ENCODE peak calls at places on chromosomes 7 and 10, in nine cellular contexts. B, R, N, E, V, G, K, L and J are unnamed samples.

GRCh38 chr7:18177815-18178660 is 150.4 kb upstream of the PRPS1L1 start:
- DNase-seq in B (no peak), R (no peak), N (no peak), E (no peak), V (peak), G (peak), K (no peak), L (peak), J (no peak)

GRCh38 chr7:70238171-70238575 is 639.9 kb downstream of the AUTS2 start:
- DNase-seq in B (no peak), R (no peak), N (no peak), E (no peak), V (no peak), G (no peak), K (no peak), L (no peak), J (no peak)

GRCh38 chr10:27819781-27820531 is 74.3 kb upstream of the MKX start:
- DNase-seq in B (peak), R (no peak), N (no peak), E (peak), V (peak), G (peak), K (peak), L (no peak), J (peak)

GRCh38 chr7:47227762-47228177 is 354.1 kb downstream of the TNS3 start:
- DNase-seq in B (peak), R (peak), N (no peak), E (peak), V (peak), G (no peak), K (no peak), L (no peak), J (peak)

GRCh38 chr10:124020871-124021823 is 72.3 kb downstream of the CHST15 start:
- DNase-seq in B (no peak), R (no peak), N (no peak), E (no peak), V (no peak), G (no peak), K (no peak), L (peak), J (no peak)

GRCh38 chr10:77872947-77873557 is 53.5 kb downstream of the DLG5 start:
- DNase-seq in B (no peak), R (no peak), N (no peak), E (no peak), V (no peak), G (no peak), K (no peak), L (no peak), J (no peak)

GRCh38 chr10:44801383-44802327 is 109.5 kb upstream of the TMEM72 start:
- DNase-seq in B (peak), R (peak), N (no peak), E (peak), V (peak), G (peak), K (peak), L (no peak), J (peak)

GRCh38 chr7:98352621-98353020 is 48.3 kb downstream of the BAIAP2L1 start:
- DNase-seq in B (no peak), R (no peak), N (no peak), E (peak), V (peak), G (no peak), K (no peak), L (no peak), J (peak)

GRCh38 chr10:49817845-49818244 is 55.7 kb upstream of the OGDHL start:
- DNase-seq in B (no peak), R (no peak), N (no peak), E (no peak), V (no peak), G (no peak), K (no peak), L (no peak), J (no peak)

GRCh38 chr10:98713586-98713985 is 266.9 kb upstream of the HPS1 start:
- DNase-seq in B (no peak), R (no peak), N (no peak), E (no peak), V (no peak), G (no peak), K (no peak), L (no peak), J (no peak)

GRCh38 chr10:22455068-22455467 is 109.8 kb downstream of the SPAG6 start:
- DNase-seq in B (no peak), R (no peak), N (no peak), E (no peak), V (no peak), G (no peak), K (no peak), L (no peak), J (no peak)

GRCh38 chr7:37440738-37441404 is 7.8 kb downstream of the ELMO1 start:
- DNase-seq in B (no peak), R (no peak), N (no peak), E (no peak), V (no peak), G (no peak), K (no peak), L (no peak), J (no peak)

GRCh38 chr7:152121432-152121831 is 96.0 kb downstream of the GALNT11 start:
- DNase-seq in B (no peak), R (no peak), N (no peak), E (no peak), V (no peak), G (no peak), K (no peak), L (no peak), J (no peak)

GRCh38 chr7:68529221-68529620 is 1069.1 kb upstream of the AUTS2 start:
- DNase-seq in B (no peak), R (no peak), N (no peak), E (no peak), V (no peak), G (no peak), K (no peak), L (no peak), J (no peak)

GRCh38 chr7:135232720-135233119 is 918 bp upstream of the STRA8 start:
- DNase-seq in B (no peak), R (no peak), N (no peak), E (no peak), V (no peak), G (peak), K (no peak), L (peak), J (no peak)

GRCh38 chr10:73591935-73592699 is 975 bp upstream of the USP54 start:
- DNase-seq in B (no peak), R (peak), N (peak), E (peak), V (peak), G (peak), K (peak), L (peak), J (no peak)

GRCh38 chr10:121088524-121088923 is 237.4 kb downstream of the WDR11 start:
- DNase-seq in B (no peak), R (no peak), N (no peak), E (no peak), V (no peak), G (no peak), K (no peak), L (peak), J (no peak)

GRCh38 chr7:73774923-73775322 is 4.9 kb upstream of the CLDN3 start:
- DNase-seq in B (no peak), R (no peak), N (no peak), E (no peak), V (peak), G (no peak), K (no peak), L (no peak), J (peak)

GRCh38 chr7:3965794-3966395 is 664.8 kb downstream of the SDK1 start:
- DNase-seq in B (no peak), R (no peak), N (no peak), E (no peak), V (no peak), G (no peak), K (no peak), L (no peak), J (no peak)

GRCh38 chr10:17650416-17650815 is 6.5 kb downstream of the STAM start:
- DNase-seq in B (no peak), R (no peak), N (no peak), E (no peak), V (no peak), G (no peak), K (no peak), L (no peak), J (no peak)

GRCh38 chr10:370222-370825 is 235.1 kb downstream of the ZMYND11 start:
- DNase-seq in B (no peak), R (no peak), N (no peak), E (no peak), V (peak), G (no peak), K (no peak), L (no peak), J (no peak)

GRCh38 chr7:133011746-133012145 is 70.1 kb downstream of the CHCHD3 start:
- DNase-seq in B (no peak), R (no peak), N (no peak), E (no peak), V (no peak), G (no peak), K (no peak), L (no peak), J (no peak)

GRCh38 chr7:45892407-45893035 is 4.2 kb downstream of the IGFBP1 start:
- DNase-seq in B (no peak), R (no peak), N (no peak), E (no peak), V (no peak), G (no peak), K (no peak), L (no peak), J (no peak)

GRCh38 chr7:34327681-34328080 is 330.3 kb upstream of the NPSR1 start:
- DNase-seq in B (no peak), R (no peak), N (no peak), E (no peak), V (peak), G (no peak), K (no peak), L (no peak), J (no peak)

GRCh38 chr7:47317537-47317936 is 264.4 kb downstream of the TNS3 start:
- DNase-seq in B (no peak), R (no peak), N (no peak), E (no peak), V (no peak), G (no peak), K (no peak), L (no peak), J (no peak)

GRCh38 chr7:41921453-41921912 is 218.6 kb upstream of the INHBA start:
- DNase-seq in B (no peak), R (no peak), N (no peak), E (peak), V (peak), G (no peak), K (no peak), L (no peak), J (peak)

GRCh38 chr7:132412435-132412834 is 163.8 kb downstream of the PLXNA4 start:
- DNase-seq in B (no peak), R (no peak), N (no peak), E (no peak), V (no peak), G (no peak), K (no peak), L (no peak), J (no peak)

GRCh38 chr10:51468424-51468823 is 231.0 kb downstream of the CSTF2T start:
- DNase-seq in B (no peak), R (no peak), N (no peak), E (no peak), V (peak), G (no peak), K (no peak), L (no peak), J (peak)

GRCh38 chr10:86711237-86711956 is 43.1 kb downstream of the LDB3 start:
- DNase-seq in B (no peak), R (peak), N (peak), E (peak), V (peak), G (peak), K (peak), L (peak), J (peak)

GRCh38 chr7:73912223-73912622 is 51.3 kb downstream of the TMEM270 start:
- DNase-seq in B (no peak), R (no peak), N (peak), E (no peak), V (no peak), G (no peak), K (no peak), L (no peak), J (no peak)

GRCh38 chr10:124338276-124338915 is 80.3 kb downstream of the OAT start:
- DNase-seq in B (no peak), R (no peak), N (no peak), E (no peak), V (no peak), G (no peak), K (no peak), L (no peak), J (no peak)

GRCh38 chr7:149414745-149415390 is 46.0 kb downstream of the ZNF777 start:
- DNase-seq in B (peak), R (peak), N (no peak), E (peak), V (peak), G (peak), K (peak), L (peak), J (peak)

GRCh38 chr10:18221123-18221522 is 80.9 kb downstream of the CACNB2 start:
- DNase-seq in B (no peak), R (no peak), N (no peak), E (no peak), V (no peak), G (no peak), K (no peak), L (no peak), J (peak)

GRCh38 chr7:8434290-8435002 is 1.0 kb downstream of the NXPH1 start:
- DNase-seq in B (no peak), R (no peak), N (no peak), E (no peak), V (no peak), G (no peak), K (no peak), L (peak), J (no peak)

DNA sequence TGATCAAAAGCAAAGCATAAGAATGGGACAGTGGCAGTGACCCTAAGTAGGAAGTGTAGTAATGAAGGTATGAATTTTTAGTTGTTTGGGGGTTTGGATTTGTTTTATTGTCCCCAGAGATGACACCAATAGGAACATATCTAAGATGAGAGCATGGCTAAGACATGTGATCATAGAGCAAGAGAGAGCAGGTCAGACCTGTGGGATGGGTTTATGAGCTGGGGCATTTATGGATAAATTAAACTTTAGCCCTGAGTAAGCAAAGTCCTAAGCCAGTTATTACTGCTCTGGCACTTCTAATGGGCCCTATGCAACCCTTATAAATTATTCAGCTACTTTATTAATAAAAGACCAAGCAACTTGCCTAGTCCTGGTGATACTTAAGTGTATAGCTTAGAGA is 85.2 kb downstream of the LRRC4 start:
- DNase-seq in B (no peak), R (no peak), N (no peak), E (no peak), V (no peak), G (no peak), K (no peak), L (no peak), J (no peak)
- H3K4me3 ChIP-seq in B (no peak), R (no peak), N (no peak), E (no peak), V (no peak), G (no peak), K (no peak), L (no peak), J (no peak)

GRCh38 chr10:33927347-33927746 is 592.9 kb upstream of the NRP1 start:
- DNase-seq in B (peak), R (no peak), N (peak), E (no peak), V (peak), G (no peak), K (no peak), L (no peak), J (no peak)
- H3K4me3 ChIP-seq in B (no peak), R (no peak), N (no peak), E (no peak), V (no peak), G (no peak), K (no peak), L (no peak), J (no peak)

GRCh38 chr7:27099224-27099838 is 3.2 kb downstream of the HOXA2 start:
- DNase-seq in B (no peak), R (no peak), N (no peak), E (no peak), V (peak), G (no peak), K (no peak), L (no peak), J (no peak)

GRCh38 chr7:27095897-27096755 is at the start of gene HOXA1:
- DNase-seq in B (no peak), R (peak), N (peak), E (peak), V (peak), G (peak), K (peak), L (peak), J (peak)

GRCh38 chr7:27098493-27099223 is 2.9 kb upstream of the HOXA1 start:
- DNase-seq in B (no peak), R (no peak), N (peak), E (no peak), V (peak), G (peak), K (no peak), L (peak), J (no peak)

GRCh38 chr7:27096756-27097514 is 1.1 kb upstream of the HOXA1 start:
- DNase-seq in B (no peak), R (no peak), N (peak), E (no peak), V (peak), G (peak), K (no peak), L (peak), J (peak)

GRCh38 chr7:27097686-27098492 is 2.1 kb upstream of the HOXA1 start:
- DNase-seq in B (no peak), R (no peak), N (peak), E (no peak), V (peak), G (no peak), K (no peak), L (peak), J (no peak)
- H3K4me3 ChIP-seq in B (peak), R (peak), N (peak), E (no peak), V (peak), G (peak), K (peak), L (no peak), J (peak)

DNA sequence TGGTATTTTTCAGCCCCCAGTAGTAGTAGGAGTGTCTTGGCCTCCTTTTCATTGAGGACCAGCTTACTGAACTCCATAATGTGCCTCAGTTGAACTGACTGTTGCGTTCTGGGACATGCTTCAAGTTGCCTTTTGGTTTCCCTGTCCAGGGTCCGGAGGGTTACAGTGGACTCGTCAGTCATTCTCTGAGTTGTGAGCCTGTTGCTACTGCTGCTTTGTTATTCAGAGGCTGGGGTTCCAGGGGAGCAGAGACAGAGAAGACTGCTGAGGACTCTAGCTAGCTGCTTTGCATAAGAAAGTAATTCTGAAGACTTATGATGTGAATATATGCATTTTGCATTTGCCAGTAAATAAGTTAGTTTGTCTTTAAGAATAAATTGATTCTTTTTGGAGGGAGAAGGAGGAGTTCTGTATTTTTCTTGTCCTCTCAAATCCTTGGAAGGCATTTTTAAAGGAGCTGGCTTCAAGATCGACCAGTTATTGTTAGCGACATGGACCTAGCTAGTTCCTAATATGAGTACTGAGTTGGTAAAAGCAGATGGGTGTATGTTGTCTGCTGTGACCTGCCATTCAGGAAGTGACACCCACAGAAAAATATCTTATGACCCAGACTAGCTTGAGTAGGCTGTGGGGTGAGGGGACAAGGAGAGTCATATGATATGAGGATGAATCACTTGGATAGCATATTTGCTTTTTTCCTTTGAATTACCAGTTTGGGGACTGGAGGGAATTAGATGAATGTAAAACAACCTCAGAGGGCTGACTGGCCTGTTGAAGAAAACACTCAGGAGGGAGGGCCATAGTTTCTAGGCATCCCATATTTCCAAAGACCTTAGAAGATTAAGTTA is 8.3 kb downstream of the PI4K2A start:
- DNase-seq in B (peak), R (peak), N (no peak), E (peak), V (peak), G (no peak), K (no peak), L (peak), J (peak)
- H3K4me3 ChIP-seq in B (no peak), R (no peak), N (no peak), E (no peak), V (peak), G (no peak), K (no peak), L (no peak), J (no peak)

GRCh38 chr10:91077549-91078017 is 142.9 kb upstream of the PCGF5 start:
- DNase-seq in B (no peak), R (peak), N (no peak), E (no peak), V (peak), G (peak), K (peak), L (no peak), J (peak)

GRCh38 chr10:91080776-91081175 is 139.7 kb upstream of the PCGF5 start:
- DNase-seq in B (no peak), R (no peak), N (no peak), E (no peak), V (no peak), G (no peak), K (no peak), L (no peak), J (no peak)

GRCh38 chr10:91071786-91072185 is 148.7 kb upstream of the PCGF5 start:
- DNase-seq in B (no peak), R (no peak), N (no peak), E (no peak), V (no peak), G (no peak), K (no peak), L (no peak), J (no peak)

GRCh38 chr10:91073301-91073780 is 147.1 kb upstream of the PCGF5 start:
- DNase-seq in B (no peak), R (no peak), N (no peak), E (no peak), V (no peak), G (peak), K (no peak), L (no peak), J (no peak)

DNA sequence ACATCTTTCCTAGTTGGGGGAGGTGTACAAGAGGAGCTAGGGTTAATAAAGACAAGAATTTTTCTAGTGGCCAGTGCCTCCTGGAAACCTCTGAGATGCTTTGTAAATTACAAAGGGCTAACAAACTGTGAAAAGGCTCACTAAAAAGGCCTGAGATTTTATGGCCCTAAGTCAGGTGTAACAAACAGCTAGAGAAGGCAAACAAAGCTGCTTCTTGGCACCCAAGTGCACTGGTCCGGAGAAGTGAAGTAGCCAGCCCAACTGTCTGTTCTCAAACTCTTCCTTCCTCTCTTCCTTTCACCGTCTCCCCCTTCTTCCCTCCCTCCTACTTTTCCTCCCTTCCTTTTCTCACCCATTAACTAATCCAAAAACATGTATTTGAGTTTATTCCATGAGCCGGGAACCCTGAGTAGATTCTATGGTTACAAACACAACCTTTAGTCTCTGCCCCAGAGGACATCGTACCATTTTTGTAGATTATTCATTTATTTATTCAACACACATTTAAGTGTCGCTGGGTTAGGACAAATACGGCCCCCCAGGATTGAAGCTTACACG is 143.4 kb upstream of the PCGF5 start:
- DNase-seq in B (no peak), R (no peak), N (no peak), E (no peak), V (no peak), G (no peak), K (no peak), L (no peak), J (no peak)
- H3K4me3 ChIP-seq in B (no peak), R (no peak), N (no peak), E (no peak), V (no peak), G (no peak), K (peak), L (no peak), J (no peak)